ENCODE peak calls at places on chromosomes 1 and 21, in nine cellular contexts. T is WTC11, B is thoracic aorta, S is adrenal gland, U is HEK293T, I is DND-41, F is left colon, R is NCI-H1105, A is GM06990. W is an unnamed sample.

GRCh38 chr1:6948861-6949260 is 163.6 kb downstream of the CAMTA1 start:
- DNase-seq in T (no peak), B (no peak), A (no peak), I (no peak), F (no peak), S (no peak), R (no peak), U (no peak), W (no peak)

GRCh38 chr1:154342836-154343472 is 17.6 kb downstream of the ATP8B2 start:
- DNase-seq in B (no peak), T (no peak), I (no peak), F (no peak), A (no peak), S (no peak), U (no peak), R (no peak), W (no peak)

GRCh38 chr1:77825356-77825709 is 45.9 kb downstream of the MIGA1 start:
- DNase-seq in F (no peak), A (peak; percentile 9), T (no peak), B (no peak), U (peak; percentile 46), I (no peak), R (peak; percentile 4), S (peak; percentile 58), W (peak; percentile 28)

GRCh38 chr21:44982558-44983244 is 42.9 kb downstream of the SLX9 start:
- DNase-seq in B (peak; percentile 77), A (no peak), R (no peak), F (no peak), T (no peak), I (no peak), S (no peak), U (no peak), W (no peak)

GRCh38 chr1:99943238-99943794 is 26.5 kb upstream of the SLC35A3 start:
- DNase-seq in F (no peak), S (no peak), A (no peak), I (no peak), U (no peak), B (no peak), R (peak; percentile 95), T (no peak), W (no peak)

GRCh38 chr1:235078480-235078803 is 50.2 kb downstream of the TOMM20 start:
- DNase-seq in U (no peak), R (no peak), I (no peak), F (no peak), B (no peak), T (no peak), S (no peak), A (no peak), W (no peak)

GRCh38 chr1:147762233-147763024 is 2.0 kb upstream of the GJA5 start:
- DNase-seq in I (peak; percentile 5), U (no peak), S (no peak), A (no peak), F (no peak), T (no peak), B (no peak), R (no peak), W (no peak)

GRCh38 chr1:5599541-5599940 is 392.7 kb downstream of the NPHP4 start:
- DNase-seq in U (no peak), A (no peak), F (no peak), T (no peak), B (no peak), S (no peak), R (no peak), I (no peak), W (no peak)

GRCh38 chr1:53337499-53337898 is 9.6 kb upstream of the LRP8 start:
- DNase-seq in U (no peak), B (no peak), I (no peak), F (no peak), R (no peak), A (no peak), T (no peak), S (peak; percentile 2), W (no peak)